ENCODE peak calls at places on chromosomes 11 and 22, in six cellular contexts. I is GM19239; M is cardiac septum; D is heart left ventricle; W is fibroblast of the aortic adventitia; G is stimulated activated CD4-positive, alpha-beta T cell treated with anti-CD3 and anti-CD28 coated beads, Interleukin-12 subunit alpha, Interleukin-12 subunit beta, amount 100 ng/mL, for 4 hours. X is an unnamed sample.

GRCh38 chr11:131546218-131546895 is 175.9 kb downstream of the NTM start:
- DNase-seq in I (no peak), M (no peak), D (no peak), W (peak; percentile 1), G (no peak), X (no peak)

GRCh38 chr22:19378362-19378711 is 53.2 kb downstream of the HIRA start:
- DNase-seq in I (no peak), M (no peak), D (no peak), W (no peak), G (no peak), X (no peak)

GRCh38 chr22:27212617-27213177 is 555.3 kb downstream of the MIAT start:
- DNase-seq in I (no peak), M (no peak), D (peak; percentile 73), W (peak; percentile 100), G (no peak), X (no peak)

GRCh38 chr11:120334332-120334731 is 1.9 kb upstream of the ARHGEF12 start:
- DNase-seq in I (no peak), M (no peak), D (no peak), W (peak; percentile 44), G (no peak), X (no peak)

GRCh38 chr11:19284881-19285280 is 44.1 kb upstream of the E2F8 start:
- DNase-seq in I (no peak), M (no peak), D (no peak), W (no peak), G (no peak), X (no peak)

GRCh38 chr22:30538280-30538679 is 8.3 kb downstream of the SEC14L6 start:
- DNase-seq in I (no peak), M (no peak), D (no peak), W (peak; percentile 12), G (no peak), X (no peak)

GRCh38 chr11:17218403-17218802 is 10.6 kb upstream of the PIK3C2A start:
- DNase-seq in I (no peak), M (no peak), D (no peak), W (no peak), G (no peak), X (no peak)

GRCh38 chr11:22597062-22597461 is 28.6 kb downstream of the FANCF start:
- DNase-seq in I (no peak), M (no peak), D (no peak), W (no peak), G (no peak), X (no peak)

GRCh38 chr11:66598993-66599392 is 6.0 kb downstream of the CCS start:
- DNase-seq in I (no peak), M (no peak), D (no peak), W (no peak), G (no peak), X (no peak)

GRCh38 chr22:50436841-50437341 is 37.9 kb downstream of the SBF1 start:
- DNase-seq in I (no peak), M (no peak), D (no peak), W (no peak), G (no peak), X (no peak)

GRCh38 chr11:64355078-64355940 is 3.7 kb upstream of the RPS6KA4 start:
- DNase-seq in I (peak; percentile 87), M (peak; percentile 86), D (peak; percentile 83), W (peak; percentile 77), G (peak; percentile 34), X (peak; percentile 32)

GRCh38 chr11:2193099-2193886 is 21.7 kb upstream of the TH start:
- DNase-seq in I (no peak), M (no peak), D (no peak), W (no peak), G (no peak), X (no peak)

GRCh38 chr11:1541474-1542204 is 30.4 kb downstream of the DUSP8 start:
- DNase-seq in I (no peak), M (no peak), D (no peak), W (no peak), G (no peak), X (no peak)

GRCh38 chr11:11501546-11502274 is 120.1 kb downstream of the GALNT18 start:
- DNase-seq in I (no peak), M (peak; percentile 55), D (no peak), W (peak; percentile 5), G (no peak), X (no peak)

GRCh38 chr11:122309262-122309925 is 193.4 kb upstream of the BLID start:
- DNase-seq in I (no peak), M (no peak), D (peak; percentile 35), W (peak; percentile 49), G (no peak), X (no peak)

GRCh38 chr22:32725369-32725988 is 76.0 kb upstream of the TIMP3 start:
- DNase-seq in I (no peak), M (no peak), D (no peak), W (no peak), G (no peak), X (no peak)

GRCh38 chr11:119764108-119764874 is 35.3 kb upstream of the NECTIN1 start:
- DNase-seq in I (no peak), M (no peak), D (peak; percentile 55), W (peak; percentile 51), G (no peak), X (no peak)

GRCh38 chr22:32676196-32676595 is 125.3 kb upstream of the TIMP3 start:
- DNase-seq in I (no peak), M (no peak), D (no peak), W (no peak), G (no peak), X (no peak)

GRCh38 chr11:77530879-77531278 is 57.0 kb upstream of the PAK1 start:
- DNase-seq in I (no peak), M (no peak), D (no peak), W (no peak), G (no peak), X (no peak)

GRCh38 chr11:87430821-87431220 is 393.1 kb downstream of the TMEM135 start:
- DNase-seq in I (no peak), M (no peak), D (no peak), W (no peak), G (no peak), X (no peak)

GRCh38 chr11:125224391-125225015 is 60.0 kb downstream of the PKNOX2 start:
- DNase-seq in I (no peak), M (no peak), D (peak; percentile 43), W (peak; percentile 72), G (no peak), X (no peak)

GRCh38 chr22:29609139-29609538 is 5.7 kb downstream of the NF2 start:
- DNase-seq in I (no peak), M (no peak), D (no peak), W (no peak), G (no peak), X (no peak)

GRCh38 chr11:66854729-66855211 is 2.1 kb upstream of the LRFN4 start:
- DNase-seq in I (no peak), M (no peak), D (no peak), W (no peak), G (no peak), X (no peak)

GRCh38 chr11:97754976-97755375 is 1265.8 kb upstream of the CNTN5 start:
- DNase-seq in I (no peak), M (no peak), D (no peak), W (peak; percentile 3), G (no peak), X (no peak)

X was measured in memory B cell.